ENCODE peak calls at places on chromosomes 3 and 15, in four cellular contexts. U, A, K and Z are unnamed samples.

GRCh38 chr3:72892081-72892763 is 4.4 kb downstream of the GXYLT2 start:
- DNase-seq in U (no peak), K (no peak), A (no peak), Z (no peak)

GRCh38 chr15:71753346-71753745 is 57.0 kb upstream of the NR2E3 start:
- DNase-seq in K (no peak), A (no peak), U (no peak), Z (no peak)

GRCh38 chr15:32694222-32694983 is 23.4 kb upstream of the GREM1 start:
- DNase-seq in U (no peak), A (no peak), K (no peak), Z (no peak)

GRCh38 chr3:85316252-85316651 is 357.5 kb downstream of the CADM2 start:
- DNase-seq in A (no peak), U (no peak), K (no peak), Z (no peak)

GRCh38 chr3:19147905-19148767 is at the start of gene KCNH8:
- DNase-seq in A (peak; percentile 23), K (no peak), U (no peak), Z (no peak)

GRCh38 chr3:38634133-38634532 is 15.4 kb downstream of the SCN5A start:
- DNase-seq in K (no peak), A (no peak), U (no peak), Z (no peak)

GRCh38 chr3:128498901-128499530 is 6.0 kb upstream of the GATA2 start:
- DNase-seq in K (no peak), U (no peak), A (no peak), Z (no peak)

GRCh38 chr15:68312701-68313204 is 35.2 kb downstream of the FEM1B start:
- DNase-seq in K (no peak), A (peak; percentile 38), U (no peak), Z (no peak)

DNA sequence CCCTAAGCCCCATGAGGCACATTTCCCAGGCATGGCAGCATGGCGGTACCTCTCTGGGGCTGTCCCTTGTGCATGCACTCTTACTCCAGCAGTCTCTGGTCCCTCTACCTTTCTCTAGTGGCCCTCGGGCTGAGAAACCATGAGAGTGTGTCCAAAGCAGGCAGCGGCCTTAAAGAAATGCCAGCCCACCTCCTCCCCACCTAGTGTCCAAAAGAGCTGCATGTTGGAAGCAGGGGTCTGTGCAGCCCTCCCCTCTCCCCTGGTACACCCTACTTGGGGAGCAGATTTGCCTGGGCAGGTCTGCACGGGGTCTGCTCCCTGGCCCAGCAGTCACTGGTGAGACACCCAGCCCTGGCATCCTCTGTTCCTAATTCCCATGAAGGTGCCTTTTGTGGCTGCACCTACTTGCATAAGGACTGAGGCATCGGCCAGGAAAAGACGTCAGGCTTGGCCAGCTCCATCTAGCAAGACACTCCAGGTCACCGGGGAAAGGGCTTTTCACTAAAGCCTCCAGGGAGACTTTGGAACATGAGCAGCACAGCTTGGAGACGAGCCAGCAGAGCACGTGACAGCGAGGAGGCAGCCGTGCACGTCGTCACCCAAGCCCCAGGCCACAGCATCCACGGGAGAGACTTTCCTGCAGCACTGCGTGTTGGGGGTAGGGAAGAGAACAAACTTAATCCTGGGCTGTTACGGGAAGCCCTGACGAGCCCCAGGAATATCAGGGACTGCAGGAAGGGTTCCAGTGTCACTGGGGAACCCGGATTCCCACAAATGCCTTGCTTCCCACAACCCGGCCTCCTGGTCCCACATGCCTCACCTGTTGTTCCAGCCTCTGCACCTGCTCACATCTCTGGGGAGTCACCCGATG is 38.8 kb downstream of the TM2D3 start:
- DNase-seq in U (no peak), A (peak; percentile 37), K (no peak), Z (no peak)
- TF ChIP-seq SPI1 in U (no peak), A (no peak), K (no peak), Z (no peak)

GRCh38 chr3:9833078-9833477 is 10.7 kb downstream of the RPUSD3 start:
- DNase-seq in A (no peak), K (no peak), U (no peak), Z (no peak)
- TF ChIP-seq POLR2AphosphoS5 in A (no peak), K (no peak), U (no peak), Z (no peak)

DNA sequence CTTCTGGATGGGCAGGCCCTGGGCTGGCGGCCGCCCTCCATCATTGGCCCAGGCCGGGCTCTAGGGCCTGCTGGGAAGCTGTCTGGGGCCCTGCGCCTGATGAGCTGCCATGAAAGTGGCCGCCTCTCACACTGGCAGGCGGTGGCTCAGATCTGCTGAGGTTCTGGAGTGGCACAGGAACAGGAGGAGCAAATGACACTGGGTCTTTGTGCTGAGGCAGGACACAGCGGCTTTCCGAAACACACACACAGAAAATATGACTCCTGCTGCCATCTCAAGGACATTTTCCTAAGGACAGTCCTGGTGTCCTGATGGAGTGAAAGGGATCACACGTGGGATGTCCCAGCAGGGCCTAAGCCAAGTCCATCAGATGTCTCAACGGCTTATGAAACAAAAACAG is 103.5 kb downstream of the NUP210 start:
- DNase-seq in A (no peak), K (no peak), U (no peak), Z (no peak)
- TF ChIP-seq SPI1 in A (no peak), K (no peak), U (no peak), Z (no peak)

GRCh38 chr3:185552358-185552877 is at the start of gene LIPH:
- DNase-seq in K (peak; percentile 61), A (peak; percentile 75), U (peak; percentile 21), Z (no peak)
- TF ChIP-seq POLR2AphosphoS5 in K (peak; percentile 63), A (no peak), U (no peak), Z (no peak)

DNA sequence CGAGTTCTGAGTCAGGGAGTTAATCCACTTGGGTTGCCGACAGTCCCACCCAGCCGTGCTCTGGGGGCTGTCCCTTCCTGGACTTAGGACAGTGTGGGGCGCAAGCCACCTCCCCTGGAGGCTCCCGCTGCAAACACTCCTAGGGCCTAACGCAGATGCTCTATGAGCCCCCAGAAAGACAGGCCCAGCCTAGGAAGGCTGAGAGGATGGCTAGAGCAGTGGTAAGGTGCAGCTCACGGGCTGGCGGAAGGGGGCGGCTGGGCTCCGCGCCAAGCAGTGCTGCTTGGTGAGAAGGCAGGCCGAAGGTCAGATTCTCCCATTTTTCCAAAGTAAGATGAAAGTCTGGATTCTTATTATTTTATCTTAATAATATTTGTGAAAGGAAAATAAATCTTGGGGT is 84.6 kb upstream of the ALDH1L1 start:
- DNase-seq in K (no peak), A (no peak), U (no peak), Z (no peak)
- TF ChIP-seq SPI1 in K (no peak), A (no peak), U (no peak), Z (no peak)